ENCODE peak calls at places on chromosome 11, in eight cellular contexts. One of them, this sample, is unnamed.

GRCh38 chr11:7927635-7928034 is 3.4 kb downstream of the OR10A6 start:
- DNase-seq in CD8-positive, alpha-beta T cell: no peak
- DNase-seq in activated T-cell treated with anti-CD3 and anti-CD28 coated beads, Interleukin-2, amount 50 U/mL, for 72 hours: peak
- DNase-seq in naive thymus-derived CD8-positive, alpha-beta T cell: no peak
- DNase-seq in T-helper 2 cell treated with Interferon-gamma antibody and Interleukin-4, amounts not matched to agents 5 μg/mL and 100 μg/mL, for 36 hours: no peak
- DNase-seq in Kasumi-1: no peak
- DNase-seq in body of pancreas: no peak
- DNase-seq in dermis blood vessel endothelial cell: no peak
- DNase-seq in this sample: no peak

GRCh38 chr11:126753990-126754389 is 246.6 kb downstream of the KIRREL3 start:
- DNase-seq in Kasumi-1: no peak
- DNase-seq in naive thymus-derived CD8-positive, alpha-beta T cell: no peak
- DNase-seq in T-helper 2 cell treated with Interferon-gamma antibody and Interleukin-4, amounts not matched to agents 5 μg/mL and 100 μg/mL, for 36 hours: no peak
- DNase-seq in dermis blood vessel endothelial cell: no peak
- DNase-seq in body of pancreas: no peak
- DNase-seq in CD8-positive, alpha-beta T cell: no peak
- DNase-seq in activated T-cell treated with anti-CD3 and anti-CD28 coated beads, Interleukin-2, amount 50 U/mL, for 72 hours: no peak
- DNase-seq in this sample: no peak

GRCh38 chr11:117145393-117145761 is 1.3 kb downstream of the PAFAH1B2 start:
- DNase-seq in T-helper 2 cell treated with Interferon-gamma antibody and Interleukin-4, amounts not matched to agents 5 μg/mL and 100 μg/mL, for 36 hours: no peak
- DNase-seq in CD8-positive, alpha-beta T cell: no peak
- DNase-seq in body of pancreas: peak
- DNase-seq in activated T-cell treated with anti-CD3 and anti-CD28 coated beads, Interleukin-2, amount 50 U/mL, for 72 hours: no peak
- DNase-seq in Kasumi-1: peak
- DNase-seq in dermis blood vessel endothelial cell: peak
- DNase-seq in naive thymus-derived CD8-positive, alpha-beta T cell: no peak
- DNase-seq in this sample: no peak

GRCh38 chr11:67456068-67456705 is 1.0 kb downstream of the CABP4 start:
- DNase-seq in activated T-cell treated with anti-CD3 and anti-CD28 coated beads, Interleukin-2, amount 50 U/mL, for 72 hours: no peak
- DNase-seq in Kasumi-1: no peak
- DNase-seq in dermis blood vessel endothelial cell: no peak
- DNase-seq in CD8-positive, alpha-beta T cell: no peak
- DNase-seq in naive thymus-derived CD8-positive, alpha-beta T cell: no peak
- DNase-seq in body of pancreas: no peak
- DNase-seq in T-helper 2 cell treated with Interferon-gamma antibody and Interleukin-4, amounts not matched to agents 5 μg/mL and 100 μg/mL, for 36 hours: no peak
- DNase-seq in this sample: no peak

GRCh38 chr11:3042496-3043314 is 14.5 kb downstream of the CARS1 start:
- DNase-seq in naive thymus-derived CD8-positive, alpha-beta T cell: no peak
- DNase-seq in Kasumi-1: no peak
- DNase-seq in body of pancreas: no peak
- DNase-seq in T-helper 2 cell treated with Interferon-gamma antibody and Interleukin-4, amounts not matched to agents 5 μg/mL and 100 μg/mL, for 36 hours: no peak
- DNase-seq in dermis blood vessel endothelial cell: no peak
- DNase-seq in activated T-cell treated with anti-CD3 and anti-CD28 coated beads, Interleukin-2, amount 50 U/mL, for 72 hours: no peak
- DNase-seq in CD8-positive, alpha-beta T cell: no peak
- DNase-seq in this sample: no peak

GRCh38 chr11:123429851-123430735 is at the start of gene GRAMD1B:
- DNase-seq in T-helper 2 cell treated with Interferon-gamma antibody and Interleukin-4, amounts not matched to agents 5 μg/mL and 100 μg/mL, for 36 hours: peak
- DNase-seq in body of pancreas: peak
- DNase-seq in dermis blood vessel endothelial cell: peak
- DNase-seq in activated T-cell treated with anti-CD3 and anti-CD28 coated beads, Interleukin-2, amount 50 U/mL, for 72 hours: peak
- DNase-seq in CD8-positive, alpha-beta T cell: peak
- DNase-seq in Kasumi-1: no peak
- DNase-seq in naive thymus-derived CD8-positive, alpha-beta T cell: peak
- DNase-seq in this sample: peak

GRCh38 chr11:124943242-124943641 is 7.4 kb upstream of the HEPACAM start:
- DNase-seq in dermis blood vessel endothelial cell: peak
- DNase-seq in T-helper 2 cell treated with Interferon-gamma antibody and Interleukin-4, amounts not matched to agents 5 μg/mL and 100 μg/mL, for 36 hours: no peak
- DNase-seq in CD8-positive, alpha-beta T cell: no peak
- DNase-seq in activated T-cell treated with anti-CD3 and anti-CD28 coated beads, Interleukin-2, amount 50 U/mL, for 72 hours: no peak
- DNase-seq in naive thymus-derived CD8-positive, alpha-beta T cell: no peak
- DNase-seq in body of pancreas: no peak
- DNase-seq in Kasumi-1: no peak
- DNase-seq in this sample: no peak

GRCh38 chr11:17719940-17720795 is 797 bp downstream of the MYOD1 start:
- DNase-seq in naive thymus-derived CD8-positive, alpha-beta T cell: no peak
- DNase-seq in body of pancreas: no peak
- DNase-seq in T-helper 2 cell treated with Interferon-gamma antibody and Interleukin-4, amounts not matched to agents 5 μg/mL and 100 μg/mL, for 36 hours: no peak
- DNase-seq in CD8-positive, alpha-beta T cell: no peak
- DNase-seq in dermis blood vessel endothelial cell: peak
- DNase-seq in Kasumi-1: no peak
- DNase-seq in activated T-cell treated with anti-CD3 and anti-CD28 coated beads, Interleukin-2, amount 50 U/mL, for 72 hours: no peak
- DNase-seq in this sample: no peak

GRCh38 chr11:13433437-13433836 is 29.6 kb downstream of the BTBD10 start:
- DNase-seq in body of pancreas: no peak
- DNase-seq in naive thymus-derived CD8-positive, alpha-beta T cell: no peak
- DNase-seq in Kasumi-1: no peak
- DNase-seq in T-helper 2 cell treated with Interferon-gamma antibody and Interleukin-4, amounts not matched to agents 5 μg/mL and 100 μg/mL, for 36 hours: no peak
- DNase-seq in activated T-cell treated with anti-CD3 and anti-CD28 coated beads, Interleukin-2, amount 50 U/mL, for 72 hours: no peak
- DNase-seq in dermis blood vessel endothelial cell: no peak
- DNase-seq in CD8-positive, alpha-beta T cell: no peak
- DNase-seq in this sample: no peak

GRCh38 chr11:12827929-12828812 is 153.9 kb downstream of the TEAD1 start:
- DNase-seq in naive thymus-derived CD8-positive, alpha-beta T cell: no peak
- DNase-seq in Kasumi-1: no peak
- DNase-seq in activated T-cell treated with anti-CD3 and anti-CD28 coated beads, Interleukin-2, amount 50 U/mL, for 72 hours: no peak
- DNase-seq in T-helper 2 cell treated with Interferon-gamma antibody and Interleukin-4, amounts not matched to agents 5 μg/mL and 100 μg/mL, for 36 hours: no peak
- DNase-seq in body of pancreas: peak
- DNase-seq in dermis blood vessel endothelial cell: peak
- DNase-seq in CD8-positive, alpha-beta T cell: no peak
- DNase-seq in this sample: peak

GRCh38 chr11:111762981-111763643 is 3.1 kb downstream of the PPP2R1B start:
- DNase-seq in T-helper 2 cell treated with Interferon-gamma antibody and Interleukin-4, amounts not matched to agents 5 μg/mL and 100 μg/mL, for 36 hours: no peak
- DNase-seq in dermis blood vessel endothelial cell: peak
- DNase-seq in Kasumi-1: peak
- DNase-seq in CD8-positive, alpha-beta T cell: no peak
- DNase-seq in naive thymus-derived CD8-positive, alpha-beta T cell: no peak
- DNase-seq in activated T-cell treated with anti-CD3 and anti-CD28 coated beads, Interleukin-2, amount 50 U/mL, for 72 hours: no peak
- DNase-seq in body of pancreas: no peak
- DNase-seq in this sample: no peak

This sample was measured in NCI-H748 treated with DMSO at 0.1 percent for 48 hours.